ENCODE peak calls at places on chromosomes 5 and 9, in seven cellular contexts. S is stimulated activated CD4-positive, alpha-beta T cell treated with anti-CD3 and anti-CD28 coated beads, Interleukin-2, amount 100 ng/mL, for 48 hours; Z is ELR; L is fibroblast of the aortic adventitia; J is RCC 7860; X is HS-27A; E is aorta. A is an unnamed sample.
A peak's percentile ranks its signal among the peaks of the same experiment; 100 is the strongest.

GRCh38 chr5:108531367-108532211 is 149.7 kb upstream of the FBXL17 start:
- DNase-seq in S (no peak), Z (no peak), L (peak; percentile 57), J (no peak), X (no peak), E (no peak), A (no peak)

GRCh38 chr9:116979461-116979860 is 292.4 kb downstream of the TRIM32 start:
- DNase-seq in S (no peak), Z (peak; percentile 34), L (no peak), J (peak; percentile 96), X (no peak), E (no peak), A (no peak)

GRCh38 chr9:12774861-12775367 is at the start of gene LURAP1L:
- DNase-seq in S (no peak), Z (peak; percentile 80), L (peak; percentile 94), J (peak; percentile 41), X (no peak), E (no peak), A (no peak)

GRCh38 chr9:94082553-94082952 is 1.7 kb upstream of the PTPDC1 start:
- DNase-seq in S (no peak), Z (no peak), L (no peak), J (no peak), X (no peak), E (no peak), A (no peak)

GRCh38 chr5:158970569-158971014 is 129.1 kb downstream of the EBF1 start:
- DNase-seq in S (no peak), Z (no peak), L (peak; percentile 37), J (no peak), X (no peak), E (no peak), A (no peak)

GRCh38 chr9:113509463-113509862 is 45.9 kb downstream of the RGS3 start:
- DNase-seq in S (no peak), Z (no peak), L (peak; percentile 62), J (no peak), X (no peak), E (no peak), A (no peak)

GRCh38 chr9:82117025-82117424 is 128.5 kb downstream of the SPATA31D1 start:
- DNase-seq in S (no peak), Z (no peak), L (peak; percentile 51), J (no peak), X (no peak), E (no peak), A (no peak)

GRCh38 chr5:143986567-143987242 is 174.7 kb downstream of the HMHB1 start:
- DNase-seq in S (no peak), Z (peak; percentile 67), L (peak; percentile 94), J (peak; percentile 23), X (peak; percentile 41), E (no peak), A (no peak)

GRCh38 chr5:111016801-111017200 is 54.7 kb upstream of the TSLP start:
- DNase-seq in S (no peak), Z (peak; percentile 1), L (peak; percentile 90), J (no peak), X (no peak), E (no peak), A (no peak)

GRCh38 chr5:168467755-168468280 is 18.5 kb upstream of the RARS1 start:
- DNase-seq in S (no peak), Z (no peak), L (no peak), J (no peak), X (no peak), E (no peak), A (no peak)

GRCh38 chr5:105033642-105034217 is 1471.1 kb upstream of the NUDT12 start:
- DNase-seq in S (no peak), Z (no peak), L (no peak), J (no peak), X (no peak), E (no peak), A (no peak)

GRCh38 chr5:80481019-80481893 is 6.6 kb upstream of the FAM151B start:
- DNase-seq in S (peak; percentile 11), Z (peak; percentile 75), L (peak; percentile 71), J (peak; percentile 8), X (no peak), E (no peak), A (no peak)

GRCh38 chr5:58199087-58199486 is 260.8 kb downstream of the PLK2 start:
- DNase-seq in S (no peak), Z (no peak), L (no peak), J (no peak), X (no peak), E (no peak), A (no peak)

GRCh38 chr5:150394912-150395689 is 17.6 kb downstream of the CD74 start:
- DNase-seq in S (no peak), Z (no peak), L (no peak), J (no peak), X (no peak), E (no peak), A (no peak)

GRCh38 chr9:131701789-131702337 is 38.0 kb downstream of the RAPGEF1 start:
- DNase-seq in S (no peak), Z (peak; percentile 27), L (no peak), J (no peak), X (no peak), E (no peak), A (no peak)

GRCh38 chr5:24750356-24750755 is 105.6 kb upstream of the CDH10 start:
- DNase-seq in S (no peak), Z (no peak), L (no peak), J (no peak), X (no peak), E (no peak), A (no peak)

GRCh38 chr5:151739939-151740335 is 18.5 kb downstream of the ATOX1 start:
- DNase-seq in S (no peak), Z (peak; percentile 93), L (peak; percentile 98), J (peak; percentile 90), X (peak; percentile 73), E (no peak), A (no peak)

GRCh38 chr5:53123702-53124101 is 14.1 kb upstream of the MOCS2 start:
- DNase-seq in S (no peak), Z (peak; percentile 60), L (peak; percentile 59), J (no peak), X (no peak), E (no peak), A (no peak)

GRCh38 chr5:179234563-179235135 is 110.6 kb downstream of the ADAMTS2 start:
- DNase-seq in S (no peak), Z (no peak), L (no peak), J (no peak), X (no peak), E (peak; percentile 54), A (no peak)

GRCh38 chr9:114116061-114116747 is 17.1 kb upstream of the KIF12 start:
- DNase-seq in S (no peak), Z (no peak), L (no peak), J (no peak), X (no peak), E (peak; percentile 71), A (no peak)

GRCh38 chr9:91059713-91060112 is 258.1 kb downstream of the SYK start:
- DNase-seq in S (no peak), Z (no peak), L (no peak), J (no peak), X (no peak), E (no peak), A (no peak)

GRCh38 chr5:67095346-67095871 is 101.2 kb downstream of the CD180 start:
- DNase-seq in S (no peak), Z (no peak), L (peak; percentile 72), J (no peak), X (no peak), E (peak; percentile 79), A (no peak)

GRCh38 chr5:96968074-96968473 is 32.2 kb downstream of the LNPEP start:
- DNase-seq in S (no peak), Z (peak; percentile 78), L (peak; percentile 56), J (peak; percentile 42), X (peak; percentile 11), E (no peak), A (no peak)

GRCh38 chr5:156527611-156528010 is 200.6 kb downstream of the SGCD start:
- DNase-seq in S (no peak), Z (no peak), L (no peak), J (no peak), X (no peak), E (no peak), A (no peak)

GRCh38 chr5:144703776-144704175 is 533.1 kb downstream of the KCTD16 start:
- DNase-seq in S (no peak), Z (no peak), L (no peak), J (no peak), X (no peak), E (no peak), A (no peak)

GRCh38 chr9:109115931-109116541 is 3.7 kb downstream of the TMEM245 start:
- DNase-seq in S (no peak), Z (no peak), L (peak; percentile 65), J (no peak), X (no peak), E (no peak), A (no peak)

GRCh38 chr5:2281446-2281845 is 398.7 kb upstream of the IRX4 start:
- DNase-seq in S (no peak), Z (no peak), L (no peak), J (no peak), X (no peak), E (peak; percentile 53), A (no peak)

GRCh38 chr9:37897665-37898064 is 6.3 kb downstream of the SLC25A51 start:
- DNase-seq in S (no peak), Z (peak; percentile 79), L (no peak), J (no peak), X (no peak), E (no peak), A (no peak)

GRCh38 chr5:180618830-180619562 is 27.7 kb upstream of the SCGB3A1 start:
- DNase-seq in S (peak; percentile 16), Z (peak; percentile 28), L (peak; percentile 30), J (no peak), X (no peak), E (no peak), A (peak; percentile 61)

GRCh38 chr5:87254035-87254434 is 13.6 kb upstream of the RASA1 start:
- DNase-seq in S (no peak), Z (no peak), L (no peak), J (no peak), X (no peak), E (no peak), A (no peak)

GRCh38 chr5:9350301-9350797 is 195.5 kb downstream of the SEMA5A start:
- DNase-seq in S (no peak), Z (peak; percentile 66), L (peak; percentile 96), J (peak; percentile 67), X (peak; percentile 73), E (no peak), A (no peak)

GRCh38 chr5:174532453-174533126 is 191.8 kb upstream of the MSX2 start:
- DNase-seq in S (peak; percentile 4), Z (peak; percentile 92), L (peak; percentile 95), J (peak; percentile 92), X (no peak), E (peak; percentile 91), A (no peak)

GRCh38 chr5:79857692-79858091 is 133.4 kb downstream of the MTX3 start:
- DNase-seq in S (no peak), Z (no peak), L (no peak), J (no peak), X (no peak), E (no peak), A (no peak)

GRCh38 chr9:115164511-115164974 is 46.6 kb upstream of the TNC start:
- DNase-seq in S (no peak), Z (peak; percentile 66), L (peak; percentile 65), J (peak; percentile 98), X (no peak), E (no peak), A (no peak)

GRCh38 chr9:117325110-117325788 is 89.6 kb downstream of the ASTN2 start:
- DNase-seq in S (no peak), Z (no peak), L (no peak), J (no peak), X (no peak), E (no peak), A (no peak)

GRCh38 chr9:130845901-130846381 is 10.9 kb downstream of the ABL1 start:
- DNase-seq in S (no peak), Z (peak; percentile 76), L (peak; percentile 89), J (peak; percentile 54), X (peak; percentile 88), E (no peak), A (no peak)

GRCh38 chr9:73093740-73094379 is 57.8 kb upstream of the ANXA1 start:
- DNase-seq in S (no peak), Z (peak; percentile 28), L (peak; percentile 56), J (no peak), X (no peak), E (no peak), A (no peak)

GRCh38 chr5:69414885-69415583 is at the start of gene MARVELD2:
- DNase-seq in S (peak; percentile 7), Z (peak; percentile 60), L (no peak), J (peak; percentile 29), X (no peak), E (peak; percentile 84), A (no peak)